ENCODE peak calls at places on chromosome 19, in seven cellular contexts. One of them, this sample, is unnamed.
A peak's percentile ranks its signal among the peaks of the same experiment; 100 is the strongest.

GRCh38 chr19:46746281-46746965 is at the start of gene STRN4:
- DNase-seq in heart left ventricle: peak; percentile 61
- DNase-seq in transverse colon: peak; percentile 57
- DNase-seq in NB4: peak; percentile 83
- DNase-seq in upper lobe of left lung: no peak
- DNase-seq in K562: peak; percentile 72
- DNase-seq in ovary: peak; percentile 52
- DNase-seq in this sample: peak; percentile 61

GRCh38 chr19:6064016-6064702 is 46.1 kb downstream of the RFX2 start:
- DNase-seq in heart left ventricle: no peak
- DNase-seq in transverse colon: peak; percentile 15
- DNase-seq in NB4: no peak
- DNase-seq in upper lobe of left lung: no peak
- DNase-seq in K562: no peak
- DNase-seq in ovary: no peak
- DNase-seq in this sample: peak; percentile 71

GRCh38 chr19:38145627-38146026 is 78.4 kb downstream of the DPF1 start:
- DNase-seq in heart left ventricle: no peak
- DNase-seq in transverse colon: no peak
- DNase-seq in NB4: no peak
- DNase-seq in upper lobe of left lung: peak; percentile 30
- DNase-seq in K562: no peak
- DNase-seq in ovary: no peak
- DNase-seq in this sample: no peak

GRCh38 chr19:48853483-48853882 is 14.9 kb downstream of the PLEKHA4 start:
- DNase-seq in heart left ventricle: no peak
- DNase-seq in transverse colon: no peak
- DNase-seq in NB4: no peak
- DNase-seq in upper lobe of left lung: no peak
- DNase-seq in K562: no peak
- DNase-seq in ovary: no peak
- DNase-seq in this sample: no peak

GRCh38 chr19:15614507-15615379 is at the start of gene CYP4F8:
- DNase-seq in heart left ventricle: no peak
- DNase-seq in transverse colon: no peak
- DNase-seq in NB4: no peak
- DNase-seq in upper lobe of left lung: no peak
- DNase-seq in K562: no peak
- DNase-seq in ovary: no peak
- DNase-seq in this sample: no peak

GRCh38 chr19:6362351-6362801 is 1.0 kb downstream of the CLPP start:
- DNase-seq in heart left ventricle: no peak
- DNase-seq in transverse colon: no peak
- DNase-seq in NB4: no peak
- DNase-seq in upper lobe of left lung: no peak
- DNase-seq in K562: no peak
- DNase-seq in ovary: no peak
- DNase-seq in this sample: no peak

GRCh38 chr19:38557205-38557799 is 60.5 kb downstream of the MAP4K1 start:
- DNase-seq in heart left ventricle: no peak
- DNase-seq in transverse colon: peak; percentile 63
- DNase-seq in NB4: peak; percentile 89
- DNase-seq in upper lobe of left lung: no peak
- DNase-seq in K562: peak; percentile 92
- DNase-seq in ovary: no peak
- DNase-seq in this sample: no peak

GRCh38 chr19:17117250-17117789 is 41.7 kb downstream of the MYO9B start:
- DNase-seq in heart left ventricle: no peak
- DNase-seq in transverse colon: no peak
- DNase-seq in NB4: no peak
- DNase-seq in upper lobe of left lung: no peak
- DNase-seq in K562: no peak
- DNase-seq in ovary: no peak
- DNase-seq in this sample: no peak

GRCh38 chr19:45973564-45974338 is at the start of gene NOVA2:
- DNase-seq in heart left ventricle: peak; percentile 82
- DNase-seq in transverse colon: peak; percentile 27
- DNase-seq in NB4: peak; percentile 59
- DNase-seq in upper lobe of left lung: peak; percentile 54
- DNase-seq in K562: peak; percentile 90
- DNase-seq in ovary: no peak
- DNase-seq in this sample: peak; percentile 89

GRCh38 chr19:42498387-42498786 is 29.9 kb downstream of the CEACAM1 start:
- DNase-seq in heart left ventricle: no peak
- DNase-seq in transverse colon: no peak
- DNase-seq in NB4: no peak
- DNase-seq in upper lobe of left lung: no peak
- DNase-seq in K562: no peak
- DNase-seq in ovary: no peak
- DNase-seq in this sample: no peak

GRCh38 chr19:32646556-32646955 is 28.4 kb downstream of the ANKRD27 start:
- DNase-seq in heart left ventricle: no peak
- DNase-seq in transverse colon: no peak
- DNase-seq in NB4: no peak
- DNase-seq in upper lobe of left lung: no peak
- DNase-seq in K562: no peak
- DNase-seq in ovary: no peak
- DNase-seq in this sample: no peak

GRCh38 chr19:46841458-46842083 is 9.1 kb downstream of the AP2S1 start:
- DNase-seq in heart left ventricle: peak; percentile 82
- DNase-seq in transverse colon: peak; percentile 39
- DNase-seq in NB4: no peak
- DNase-seq in upper lobe of left lung: no peak
- DNase-seq in K562: peak; percentile 63
- DNase-seq in ovary: no peak
- DNase-seq in this sample: no peak

GRCh38 chr19:11345122-11345752 is 831 bp downstream of the TMEM205 start:
- DNase-seq in heart left ventricle: no peak
- DNase-seq in transverse colon: no peak
- DNase-seq in NB4: no peak
- DNase-seq in upper lobe of left lung: no peak
- DNase-seq in K562: no peak
- DNase-seq in ovary: no peak
- DNase-seq in this sample: no peak

GRCh38 chr19:48330012-48330681 is 4.8 kb downstream of the EMP3 start:
- DNase-seq in heart left ventricle: peak; percentile 81
- DNase-seq in transverse colon: peak; percentile 89
- DNase-seq in NB4: peak; percentile 100
- DNase-seq in upper lobe of left lung: peak; percentile 87
- DNase-seq in K562: no peak
- DNase-seq in ovary: peak; percentile 67
- DNase-seq in this sample: no peak

GRCh38 chr19:45215391-45216191 is 29.6 kb downstream of the EXOC3L2 start:
- DNase-seq in heart left ventricle: peak; percentile 27
- DNase-seq in transverse colon: no peak
- DNase-seq in NB4: no peak
- DNase-seq in upper lobe of left lung: peak; percentile 31
- DNase-seq in K562: no peak
- DNase-seq in ovary: no peak
- DNase-seq in this sample: no peak

GRCh38 chr19:19342086-19343015 is 21.7 kb downstream of the MAU2 start:
- DNase-seq in heart left ventricle: peak; percentile 39
- DNase-seq in transverse colon: peak; percentile 65
- DNase-seq in NB4: peak; percentile 75
- DNase-seq in upper lobe of left lung: peak; percentile 70
- DNase-seq in K562: peak; percentile 83
- DNase-seq in ovary: no peak
- DNase-seq in this sample: peak; percentile 71

GRCh38 chr19:14072535-14073231 is at the start of gene MISP3:
- DNase-seq in heart left ventricle: peak; percentile 58
- DNase-seq in transverse colon: peak; percentile 92
- DNase-seq in NB4: peak; percentile 54
- DNase-seq in upper lobe of left lung: peak; percentile 89
- DNase-seq in K562: peak; percentile 40
- DNase-seq in ovary: no peak
- DNase-seq in this sample: no peak

GRCh38 chr19:29616541-29616940 is 10.5 kb downstream of the POP4 start:
- DNase-seq in heart left ventricle: no peak
- DNase-seq in transverse colon: no peak
- DNase-seq in NB4: no peak
- DNase-seq in upper lobe of left lung: no peak
- DNase-seq in K562: no peak
- DNase-seq in ovary: no peak
- DNase-seq in this sample: no peak

GRCh38 chr19:29618871-29619270 is 12.8 kb downstream of the POP4 start:
- DNase-seq in heart left ventricle: no peak
- DNase-seq in transverse colon: no peak
- DNase-seq in NB4: no peak
- DNase-seq in upper lobe of left lung: no peak
- DNase-seq in K562: no peak
- DNase-seq in ovary: no peak
- DNase-seq in this sample: no peak

GRCh38 chr19:29615891-29616425 is 9.9 kb downstream of the POP4 start:
- DNase-seq in heart left ventricle: no peak
- DNase-seq in transverse colon: no peak
- DNase-seq in NB4: no peak
- DNase-seq in upper lobe of left lung: no peak
- DNase-seq in K562: no peak
- DNase-seq in ovary: no peak
- DNase-seq in this sample: no peak

GRCh38 chr19:29618434-29618833 is 12.4 kb downstream of the POP4 start:
- DNase-seq in heart left ventricle: no peak
- DNase-seq in transverse colon: no peak
- DNase-seq in NB4: no peak
- DNase-seq in upper lobe of left lung: no peak
- DNase-seq in K562: no peak
- DNase-seq in ovary: no peak
- DNase-seq in this sample: no peak

GRCh38 chr19:29617336-29618266 is 11.5 kb downstream of the POP4 start:
- DNase-seq in heart left ventricle: no peak
- DNase-seq in transverse colon: no peak
- DNase-seq in NB4: no peak
- DNase-seq in upper lobe of left lung: no peak
- DNase-seq in K562: no peak
- DNase-seq in ovary: no peak
- DNase-seq in this sample: no peak
- TF ChIP-seq POLR2A in heart left ventricle: no peak
- TF ChIP-seq POLR2A in transverse colon: no peak
- TF ChIP-seq POLR2A in NB4: no peak
- TF ChIP-seq POLR2A in upper lobe of left lung: no peak
- TF ChIP-seq POLR2A in K562: no peak
- TF ChIP-seq POLR2A in ovary: no peak
- TF ChIP-seq POLR2A in this sample: no peak

DNA sequence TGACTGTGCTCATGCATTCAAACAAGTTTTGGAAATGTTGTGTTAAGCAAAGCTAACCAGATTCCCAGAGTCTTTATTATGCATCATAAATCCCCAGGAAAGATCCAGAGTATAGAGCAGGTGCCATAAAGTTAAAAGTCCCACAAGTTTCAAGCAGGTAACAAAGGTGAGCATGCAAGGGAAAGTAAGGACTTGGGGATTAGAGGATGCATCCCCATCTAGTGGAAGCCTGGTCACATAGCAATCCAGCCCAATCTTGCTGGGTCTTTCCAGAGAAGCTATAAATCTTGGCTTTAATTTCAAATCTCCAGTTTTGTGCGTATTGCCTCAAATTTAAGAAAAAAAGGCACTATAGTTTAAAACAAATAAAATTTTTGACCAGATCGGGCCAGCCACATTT is 72.7 kb downstream of the ZNF254 start:
- DNase-seq in heart left ventricle: no peak
- DNase-seq in transverse colon: no peak
- DNase-seq in NB4: peak; percentile 23
- DNase-seq in upper lobe of left lung: no peak
- DNase-seq in K562: peak; percentile 11
- DNase-seq in ovary: no peak
- DNase-seq in this sample: no peak
- TF ChIP-seq POLR2A in heart left ventricle: no peak
- TF ChIP-seq POLR2A in transverse colon: no peak
- TF ChIP-seq POLR2A in NB4: no peak
- TF ChIP-seq POLR2A in upper lobe of left lung: no peak
- TF ChIP-seq POLR2A in K562: no peak
- TF ChIP-seq POLR2A in ovary: no peak
- TF ChIP-seq POLR2A in this sample: no peak

DNA sequence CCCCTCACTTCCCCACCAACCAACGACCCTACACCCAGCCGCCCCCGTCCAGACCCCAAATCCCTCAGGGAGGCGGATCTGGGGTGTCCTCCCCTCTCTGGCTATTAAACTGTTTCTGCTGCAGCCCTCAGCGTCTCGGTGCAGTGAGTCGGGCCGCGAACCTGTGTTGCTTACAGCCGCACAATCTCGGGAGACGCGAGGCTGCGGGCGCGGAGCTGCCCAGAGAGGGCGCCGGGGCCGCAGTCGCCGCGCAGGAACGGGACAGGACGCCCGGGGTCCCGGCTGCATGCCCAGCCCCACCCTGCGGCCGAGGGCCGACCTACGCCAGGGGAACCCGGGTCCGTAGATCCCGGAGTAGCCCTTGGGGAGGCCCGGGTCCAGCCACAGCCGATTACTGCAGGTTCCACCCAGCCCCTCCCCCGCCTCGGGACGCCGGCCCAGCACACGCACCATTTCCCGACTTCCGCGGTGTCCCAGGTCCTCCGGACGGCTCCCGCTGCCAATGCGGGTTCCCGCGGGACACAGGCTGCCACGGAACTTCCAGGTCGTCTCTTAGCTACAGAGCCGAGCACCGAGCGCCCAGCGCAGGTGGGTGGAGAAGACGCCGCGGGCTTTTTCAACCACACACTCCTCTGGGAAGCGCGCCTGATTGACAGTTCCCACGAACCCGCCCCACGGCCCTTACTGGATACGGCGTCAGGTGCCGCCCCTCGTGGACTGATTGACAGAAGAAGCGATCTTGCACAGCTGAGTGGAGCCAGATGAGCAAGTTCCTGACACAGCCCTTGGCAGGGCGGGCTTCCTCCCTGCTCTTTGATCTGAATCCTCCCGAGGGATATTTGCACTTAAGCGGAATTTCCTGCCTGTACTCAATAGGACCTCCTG is at the start of gene ZNF799:
- DNase-seq in heart left ventricle: peak; percentile 98
- DNase-seq in transverse colon: peak; percentile 98
- DNase-seq in NB4: peak; percentile 97
- DNase-seq in upper lobe of left lung: peak; percentile 99
- DNase-seq in K562: peak; percentile 97
- DNase-seq in ovary: peak; percentile 95
- DNase-seq in this sample: peak; percentile 81
- TF ChIP-seq POLR2A in heart left ventricle: peak; percentile 62
- TF ChIP-seq POLR2A in transverse colon: peak; percentile 71
- TF ChIP-seq POLR2A in NB4: peak; percentile 41
- TF ChIP-seq POLR2A in upper lobe of left lung: peak; percentile 66
- TF ChIP-seq POLR2A in K562: peak; percentile 74
- TF ChIP-seq POLR2A in ovary: peak; percentile 52
- TF ChIP-seq POLR2A in this sample: peak; percentile 39

GRCh38 chr19:49857061-49857833 is 6.3 kb downstream of the PTOV1 start:
- DNase-seq in heart left ventricle: no peak
- DNase-seq in transverse colon: no peak
- DNase-seq in NB4: no peak
- DNase-seq in upper lobe of left lung: no peak
- DNase-seq in K562: no peak
- DNase-seq in ovary: peak; percentile 11
- DNase-seq in this sample: no peak
- TF ChIP-seq POLR2A in heart left ventricle: no peak
- TF ChIP-seq POLR2A in transverse colon: no peak
- TF ChIP-seq POLR2A in NB4: no peak
- TF ChIP-seq POLR2A in upper lobe of left lung: no peak
- TF ChIP-seq POLR2A in K562: peak; percentile 51
- TF ChIP-seq POLR2A in ovary: no peak
- TF ChIP-seq POLR2A in this sample: no peak

GRCh38 chr19:1239796-1240737 is 1.5 kb upstream of the ATP5F1D start:
- DNase-seq in heart left ventricle: peak; percentile 91
- DNase-seq in transverse colon: peak; percentile 88
- DNase-seq in NB4: peak; percentile 85
- DNase-seq in upper lobe of left lung: peak; percentile 90
- DNase-seq in K562: peak; percentile 95
- DNase-seq in ovary: peak; percentile 91
- DNase-seq in this sample: peak; percentile 97
- TF ChIP-seq POLR2A in heart left ventricle: peak; percentile 55
- TF ChIP-seq POLR2A in transverse colon: no peak
- TF ChIP-seq POLR2A in NB4: no peak
- TF ChIP-seq POLR2A in upper lobe of left lung: no peak
- TF ChIP-seq POLR2A in K562: peak; percentile 45
- TF ChIP-seq POLR2A in ovary: no peak
- TF ChIP-seq POLR2A in this sample: no peak

This sample was measured in H54.